ENCODE peak calls at places on chromosome 16, in ten cellular contexts. One of them, this sample, is unnamed.

GRCh38 chr16:77402672-77403071 is 32.2 kb downstream of the ADAMTS18 start:
- DNase-seq in gastrocnemius medialis: no peak
- DNase-seq in PC-9: no peak
- DNase-seq in AG20443: no peak
- DNase-seq in nephron progenitor cell: no peak
- DNase-seq in AG09319: no peak
- DNase-seq in GM12864: no peak
- DNase-seq in NCI-H1105: no peak
- DNase-seq in midbrain: no peak
- DNase-seq in neural progenitor cell: no peak
- DNase-seq in this sample: no peak

GRCh38 chr16:66028505-66029216 is 337.8 kb upstream of the CDH5 start:
- DNase-seq in AG09319: peak; percentile 32
- DNase-seq in midbrain: no peak
- DNase-seq in neural progenitor cell: no peak
- DNase-seq in gastrocnemius medialis: peak; percentile 50
- DNase-seq in AG20443: peak; percentile 89
- DNase-seq in PC-9: no peak
- DNase-seq in nephron progenitor cell: no peak
- DNase-seq in NCI-H1105: no peak
- DNase-seq in GM12864: no peak
- DNase-seq in this sample: no peak

GRCh38 chr16:85834741-85835140 is 35.2 kb downstream of the COX4I1 start:
- DNase-seq in GM12864: no peak
- DNase-seq in gastrocnemius medialis: no peak
- DNase-seq in AG20443: no peak
- DNase-seq in AG09319: no peak
- DNase-seq in neural progenitor cell: no peak
- DNase-seq in PC-9: no peak
- DNase-seq in midbrain: no peak
- DNase-seq in NCI-H1105: no peak
- DNase-seq in nephron progenitor cell: no peak
- DNase-seq in this sample: no peak

GRCh38 chr16:79519448-79519847 is 81.1 kb downstream of the MAF start:
- DNase-seq in NCI-H1105: no peak
- DNase-seq in PC-9: no peak
- DNase-seq in neural progenitor cell: no peak
- DNase-seq in midbrain: no peak
- DNase-seq in gastrocnemius medialis: peak; percentile 32
- DNase-seq in nephron progenitor cell: no peak
- DNase-seq in AG20443: no peak
- DNase-seq in GM12864: no peak
- DNase-seq in AG09319: no peak
- DNase-seq in this sample: peak; percentile 8

GRCh38 chr16:66357523-66357928 is 9.0 kb upstream of the CDH5 start:
- DNase-seq in GM12864: no peak
- DNase-seq in AG09319: peak; percentile 52
- DNase-seq in nephron progenitor cell: peak; percentile 56
- DNase-seq in midbrain: peak; percentile 63
- DNase-seq in neural progenitor cell: peak; percentile 75
- DNase-seq in gastrocnemius medialis: peak; percentile 20
- DNase-seq in NCI-H1105: peak; percentile 10
- DNase-seq in AG20443: peak; percentile 91
- DNase-seq in PC-9: peak; percentile 68
- DNase-seq in this sample: peak; percentile 69

GRCh38 chr16:56246051-56246817 is 54.9 kb downstream of the GNAO1 start:
- DNase-seq in NCI-H1105: no peak
- DNase-seq in AG09319: peak; percentile 14
- DNase-seq in PC-9: peak; percentile 91
- DNase-seq in midbrain: peak; percentile 90
- DNase-seq in AG20443: no peak
- DNase-seq in GM12864: no peak
- DNase-seq in nephron progenitor cell: peak; percentile 38
- DNase-seq in gastrocnemius medialis: no peak
- DNase-seq in neural progenitor cell: peak; percentile 19
- DNase-seq in this sample: peak; percentile 52

GRCh38 chr16:30374538-30374937 is at the start of gene MYL11:
- DNase-seq in NCI-H1105: no peak
- DNase-seq in midbrain: no peak
- DNase-seq in neural progenitor cell: no peak
- DNase-seq in AG20443: no peak
- DNase-seq in gastrocnemius medialis: peak; percentile 66
- DNase-seq in nephron progenitor cell: no peak
- DNase-seq in PC-9: no peak
- DNase-seq in GM12864: no peak
- DNase-seq in AG09319: no peak
- DNase-seq in this sample: no peak

GRCh38 chr16:67399218-67399733 is 6.0 kb upstream of the TPPP3 start:
- DNase-seq in NCI-H1105: no peak
- DNase-seq in gastrocnemius medialis: no peak
- DNase-seq in AG09319: no peak
- DNase-seq in midbrain: peak; percentile 52
- DNase-seq in PC-9: peak; percentile 46
- DNase-seq in nephron progenitor cell: peak; percentile 87
- DNase-seq in AG20443: peak; percentile 65
- DNase-seq in neural progenitor cell: peak; percentile 90
- DNase-seq in GM12864: no peak
- DNase-seq in this sample: no peak